ENCODE peak calls at places on chromosome 21, in seven cellular contexts. B is stimulated activated CD4-positive, alpha-beta T cell treated with anti-CD3 and anti-CD28 coated beads, Interleukin-15, amount 100 ng/mL, for 1 hour; O is HEK293T; V is DMS 273 treated with DMSO at 0.1 percent for 48 hours; J is AG04449; W is fibroblast of pulmonary artery; S is B cell. U is an unnamed sample.

GRCh38 chr21:25822981-25823380 is 88.2 kb downstream of the GABPA start:
- DNase-seq in B (no peak), O (no peak), V (no peak), J (no peak), W (no peak), S (no peak), U (no peak)

GRCh38 chr21:26966978-26967913 is at the start of gene ADAMTS5:
- DNase-seq in B (no peak), O (peak), V (no peak), J (no peak), W (peak), S (no peak), U (peak)

GRCh38 chr21:28758883-28759242 is 233.8 kb downstream of the LTN1 start:
- DNase-seq in B (no peak), O (no peak), V (no peak), J (no peak), W (no peak), S (no peak), U (no peak)

GRCh38 chr21:41701749-41702148 is 65.1 kb downstream of the RIPK4 start:
- DNase-seq in B (no peak), O (no peak), V (no peak), J (no peak), W (no peak), S (no peak), U (no peak)

GRCh38 chr21:39217356-39218081 is 34.3 kb upstream of the PSMG1 start:
- DNase-seq in B (no peak), O (no peak), V (peak), J (no peak), W (no peak), S (no peak), U (peak)

GRCh38 chr21:34795152-34796141 is 126.7 kb downstream of the CLIC6 start:
- DNase-seq in B (no peak), O (no peak), V (no peak), J (no peak), W (peak), S (no peak), U (no peak)

GRCh38 chr21:42991992-42992740 is 17.8 kb downstream of the PKNOX1 start:
- DNase-seq in B (no peak), O (no peak), V (no peak), J (peak), W (peak), S (no peak), U (no peak)

GRCh38 chr21:39874759-39875158 is 7.5 kb downstream of the PCP4 start:
- DNase-seq in B (no peak), O (no peak), V (no peak), J (no peak), W (no peak), S (no peak), U (no peak)